ENCODE peak calls at places on chromosome 21, in ten cellular contexts. F, J, V, U, L, C, T, A, I and Z are unnamed samples.

GRCh38 chr21:42010507-42011493 is 640 bp upstream of the ZBTB21 start:
- DNase-seq in F (no peak), J (peak), V (peak), U (peak), L (peak), C (peak), T (peak), A (peak), I (peak), Z (no peak)

GRCh38 chr21:38956006-38956405 is 150.3 kb downstream of the ETS2 start:
- DNase-seq in F (no peak), J (no peak), V (no peak), U (no peak), L (no peak), C (no peak), T (no peak), A (no peak), I (no peak), Z (no peak)

GRCh38 chr21:44391345-44392091 is 38.1 kb downstream of the TRPM2 start:
- DNase-seq in F (peak), J (no peak), V (no peak), U (no peak), L (peak), C (no peak), T (no peak), A (peak), I (no peak), Z (no peak)

GRCh38 chr21:42338730-42339715 is 11.8 kb downstream of the TFF2 start:
- DNase-seq in F (no peak), J (no peak), V (no peak), U (peak), L (no peak), C (no peak), T (no peak), A (no peak), I (no peak), Z (no peak)

GRCh38 chr21:35528109-35529042 is 479.3 kb upstream of the RUNX1 start:
- DNase-seq in F (peak), J (peak), V (peak), U (peak), L (peak), C (no peak), T (peak), A (peak), I (no peak), Z (no peak)

GRCh38 chr21:43329361-43330269 is 97.3 kb downstream of the SIK1 start:
- DNase-seq in F (no peak), J (no peak), V (no peak), U (no peak), L (no peak), C (no peak), T (no peak), A (peak), I (no peak), Z (no peak)

GRCh38 chr21:28991861-28992525 is 684 bp downstream of the LTN1 start:
- DNase-seq in F (no peak), J (no peak), V (no peak), U (no peak), L (no peak), C (no peak), T (no peak), A (no peak), I (no peak), Z (no peak)

GRCh38 chr21:35348686-35349085 is 299.6 kb upstream of the RUNX1 start:
- DNase-seq in F (no peak), J (no peak), V (no peak), U (no peak), L (no peak), C (no peak), T (no peak), A (no peak), I (no peak), Z (no peak)

GRCh38 chr21:37828515-37828914 is 87.7 kb downstream of the KCNJ6 start:
- DNase-seq in F (no peak), J (no peak), V (no peak), U (no peak), L (no peak), C (peak), T (no peak), A (peak), I (no peak), Z (no peak)

GRCh38 chr21:35326677-35327076 is 277.6 kb upstream of the RUNX1 start:
- DNase-seq in F (no peak), J (peak), V (no peak), U (no peak), L (no peak), C (no peak), T (no peak), A (no peak), I (no peak), Z (no peak)

GRCh38 chr21:45137612-45137937 is 63.2 kb downstream of the ADARB1 start:
- DNase-seq in F (no peak), J (no peak), V (no peak), U (no peak), L (no peak), C (no peak), T (no peak), A (no peak), I (no peak), Z (no peak)

GRCh38 chr21:39016740-39017315 is 166.4 kb downstream of the PSMG1 start:
- DNase-seq in F (no peak), J (peak), V (no peak), U (no peak), L (no peak), C (no peak), T (no peak), A (no peak), I (peak), Z (no peak)

GRCh38 chr21:32682696-32683474 is 44.9 kb downstream of the SYNJ1 start:
- DNase-seq in F (no peak), J (no peak), V (no peak), U (no peak), L (no peak), C (no peak), T (no peak), A (no peak), I (no peak), Z (no peak)

GRCh38 chr21:16085436-16085835 is 355.7 kb downstream of the USP25 start:
- DNase-seq in F (no peak), J (peak), V (no peak), U (no peak), L (no peak), C (no peak), T (no peak), A (no peak), I (no peak), Z (no peak)

GRCh38 chr21:42237577-42237976 is 18.6 kb downstream of the ABCG1 start:
- DNase-seq in F (peak), J (no peak), V (no peak), U (no peak), L (no peak), C (no peak), T (peak), A (no peak), I (no peak), Z (no peak)

GRCh38 chr21:37459575-37459974 is 93.0 kb downstream of the DYRK1A start:
- DNase-seq in F (no peak), J (peak), V (no peak), U (no peak), L (no peak), C (no peak), T (no peak), A (no peak), I (no peak), Z (no peak)

GRCh38 chr21:44199448-44199847 is 41.3 kb downstream of the ICOSLG start:
- DNase-seq in F (no peak), J (no peak), V (no peak), U (no peak), L (no peak), C (no peak), T (no peak), A (peak), I (no peak), Z (no peak)

GRCh38 chr21:45873866-45874265 is 107.7 kb upstream of the COL6A1 start:
- DNase-seq in F (no peak), J (no peak), V (no peak), U (no peak), L (no peak), C (no peak), T (no peak), A (peak), I (no peak), Z (no peak)

GRCh38 chr21:36461918-36462486 is 17.9 kb downstream of the CLDN14 start:
- DNase-seq in F (no peak), J (no peak), V (no peak), U (no peak), L (peak), C (no peak), T (no peak), A (no peak), I (no peak), Z (no peak)